ENCODE peak calls at places on chromosomes 1 and 21, in eight cellular contexts. One of them, this sample, is unnamed.

GRCh38 chr1:171313835-171314320 is at the start of gene FMO4:
- DNase-seq in effector memory CD4-positive, alpha-beta T cell: peak
- DNase-seq in tibial nerve: peak
- DNase-seq in sigmoid colon: peak
- DNase-seq in colonic mucosa: peak
- DNase-seq in stomach: peak
- DNase-seq in GM23248: peak
- DNase-seq in SK-N-SH: peak
- DNase-seq in this sample: peak

GRCh38 chr1:151011154-151011850 is 3.1 kb downstream of the PRUNE1 start:
- DNase-seq in tibial nerve: no peak
- DNase-seq in sigmoid colon: no peak
- DNase-seq in effector memory CD4-positive, alpha-beta T cell: no peak
- DNase-seq in GM23248: peak
- DNase-seq in SK-N-SH: no peak
- DNase-seq in stomach: no peak
- DNase-seq in colonic mucosa: no peak
- DNase-seq in this sample: no peak

GRCh38 chr1:150408800-150409199 is 44.9 kb downstream of the RPRD2 start:
- DNase-seq in stomach: no peak
- DNase-seq in GM23248: no peak
- DNase-seq in tibial nerve: no peak
- DNase-seq in effector memory CD4-positive, alpha-beta T cell: no peak
- DNase-seq in colonic mucosa: no peak
- DNase-seq in sigmoid colon: no peak
- DNase-seq in SK-N-SH: no peak
- DNase-seq in this sample: no peak

GRCh38 chr1:157932082-157932481 is 61.4 kb upstream of the KIRREL1 start:
- DNase-seq in GM23248: peak
- DNase-seq in stomach: no peak
- DNase-seq in colonic mucosa: no peak
- DNase-seq in SK-N-SH: no peak
- DNase-seq in effector memory CD4-positive, alpha-beta T cell: no peak
- DNase-seq in sigmoid colon: no peak
- DNase-seq in tibial nerve: no peak
- DNase-seq in this sample: no peak

GRCh38 chr1:998905-999796 is 746 bp downstream of the HES4 start:
- DNase-seq in SK-N-SH: peak
- DNase-seq in sigmoid colon: peak
- DNase-seq in tibial nerve: no peak
- DNase-seq in colonic mucosa: peak
- DNase-seq in GM23248: peak
- DNase-seq in stomach: no peak
- DNase-seq in effector memory CD4-positive, alpha-beta T cell: peak
- DNase-seq in this sample: peak

GRCh38 chr21:45392206-45392971 is 12.6 kb upstream of the COL18A1 start:
- DNase-seq in effector memory CD4-positive, alpha-beta T cell: no peak
- DNase-seq in tibial nerve: no peak
- DNase-seq in SK-N-SH: no peak
- DNase-seq in stomach: no peak
- DNase-seq in colonic mucosa: no peak
- DNase-seq in sigmoid colon: peak
- DNase-seq in GM23248: no peak
- DNase-seq in this sample: no peak

GRCh38 chr1:62800825-62801306 is 16.9 kb downstream of the ATG4C start:
- DNase-seq in SK-N-SH: no peak
- DNase-seq in tibial nerve: no peak
- DNase-seq in stomach: no peak
- DNase-seq in colonic mucosa: no peak
- DNase-seq in GM23248: peak
- DNase-seq in sigmoid colon: no peak
- DNase-seq in effector memory CD4-positive, alpha-beta T cell: no peak
- DNase-seq in this sample: no peak

GRCh38 chr1:240122639-240123604 is 31.2 kb downstream of the FMN2 start:
- DNase-seq in colonic mucosa: peak
- DNase-seq in GM23248: no peak
- DNase-seq in SK-N-SH: no peak
- DNase-seq in tibial nerve: no peak
- DNase-seq in stomach: no peak
- DNase-seq in sigmoid colon: no peak
- DNase-seq in effector memory CD4-positive, alpha-beta T cell: no peak
- DNase-seq in this sample: no peak

GRCh38 chr1:119298687-119299086 is 69.9 kb upstream of the HAO2 start:
- DNase-seq in stomach: no peak
- DNase-seq in effector memory CD4-positive, alpha-beta T cell: no peak
- DNase-seq in GM23248: no peak
- DNase-seq in tibial nerve: no peak
- DNase-seq in sigmoid colon: no peak
- DNase-seq in SK-N-SH: no peak
- DNase-seq in colonic mucosa: no peak
- DNase-seq in this sample: no peak

GRCh38 chr1:222887127-222887461 is 72.3 kb downstream of the DISP1 start:
- DNase-seq in stomach: no peak
- DNase-seq in effector memory CD4-positive, alpha-beta T cell: no peak
- DNase-seq in colonic mucosa: no peak
- DNase-seq in tibial nerve: no peak
- DNase-seq in GM23248: no peak
- DNase-seq in SK-N-SH: no peak
- DNase-seq in sigmoid colon: no peak
- DNase-seq in this sample: no peak

GRCh38 chr1:154327466-154328317 is 2.4 kb downstream of the ATP8B2 start:
- DNase-seq in effector memory CD4-positive, alpha-beta T cell: peak
- DNase-seq in sigmoid colon: no peak
- DNase-seq in stomach: peak
- DNase-seq in colonic mucosa: peak
- DNase-seq in GM23248: no peak
- DNase-seq in SK-N-SH: no peak
- DNase-seq in tibial nerve: no peak
- DNase-seq in this sample: no peak

GRCh38 chr1:43251024-43251423 is 18.8 kb upstream of the TMEM125 start:
- DNase-seq in sigmoid colon: no peak
- DNase-seq in GM23248: no peak
- DNase-seq in effector memory CD4-positive, alpha-beta T cell: no peak
- DNase-seq in SK-N-SH: no peak
- DNase-seq in stomach: no peak
- DNase-seq in tibial nerve: no peak
- DNase-seq in colonic mucosa: no peak
- DNase-seq in this sample: no peak

GRCh38 chr1:6918286-6918907 is 133.1 kb downstream of the CAMTA1 start:
- DNase-seq in SK-N-SH: no peak
- DNase-seq in tibial nerve: no peak
- DNase-seq in effector memory CD4-positive, alpha-beta T cell: no peak
- DNase-seq in sigmoid colon: no peak
- DNase-seq in stomach: no peak
- DNase-seq in colonic mucosa: no peak
- DNase-seq in GM23248: peak
- DNase-seq in this sample: no peak

GRCh38 chr1:115838805-115839705 is 1.9 kb downstream of the NHLH2 start:
- DNase-seq in tibial nerve: no peak
- DNase-seq in effector memory CD4-positive, alpha-beta T cell: no peak
- DNase-seq in GM23248: peak
- DNase-seq in sigmoid colon: no peak
- DNase-seq in SK-N-SH: peak
- DNase-seq in colonic mucosa: peak
- DNase-seq in stomach: peak
- DNase-seq in this sample: peak

GRCh38 chr1:115840615-115841460 is at the start of gene NHLH2:
- DNase-seq in tibial nerve: no peak
- DNase-seq in SK-N-SH: peak
- DNase-seq in stomach: no peak
- DNase-seq in sigmoid colon: no peak
- DNase-seq in GM23248: no peak
- DNase-seq in colonic mucosa: no peak
- DNase-seq in effector memory CD4-positive, alpha-beta T cell: no peak
- DNase-seq in this sample: no peak

GRCh38 chr1:115837762-115838421 is 3.0 kb downstream of the NHLH2 start:
- DNase-seq in colonic mucosa: no peak
- DNase-seq in SK-N-SH: no peak
- DNase-seq in stomach: no peak
- DNase-seq in GM23248: peak
- DNase-seq in effector memory CD4-positive, alpha-beta T cell: no peak
- DNase-seq in sigmoid colon: no peak
- DNase-seq in tibial nerve: no peak
- DNase-seq in this sample: peak

GRCh38 chr1:115838426-115838804 is 2.5 kb downstream of the NHLH2 start:
- DNase-seq in effector memory CD4-positive, alpha-beta T cell: no peak
- DNase-seq in stomach: no peak
- DNase-seq in colonic mucosa: no peak
- DNase-seq in SK-N-SH: peak
- DNase-seq in GM23248: no peak
- DNase-seq in sigmoid colon: no peak
- DNase-seq in tibial nerve: no peak
- DNase-seq in this sample: no peak

DNA sequence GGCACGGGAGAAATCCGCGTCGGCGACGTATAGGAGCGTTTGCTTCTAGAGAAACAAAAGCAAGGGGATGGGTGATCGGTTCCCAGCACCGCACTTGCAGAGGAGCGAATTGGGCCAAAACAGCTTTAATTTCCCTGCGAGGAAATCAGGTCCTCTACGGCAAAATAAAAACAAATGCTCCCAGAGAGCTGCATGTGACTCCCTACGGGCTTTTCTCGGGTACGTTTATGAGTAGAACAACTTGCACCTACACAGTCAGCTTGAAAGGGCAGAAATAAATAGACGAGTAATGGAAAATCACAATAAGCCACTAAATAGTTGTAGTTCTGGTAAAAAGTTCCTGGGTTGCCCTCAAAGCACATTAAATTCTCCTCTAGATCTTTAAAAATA is 1.2 kb downstream of the NHLH2 start:
- DNase-seq in GM23248: peak
- DNase-seq in SK-N-SH: no peak
- DNase-seq in colonic mucosa: no peak
- DNase-seq in effector memory CD4-positive, alpha-beta T cell: no peak
- DNase-seq in tibial nerve: no peak
- DNase-seq in sigmoid colon: no peak
- DNase-seq in stomach: no peak
- DNase-seq in this sample: no peak
- H3K4me3 ChIP-seq in GM23248: peak
- H3K4me3 ChIP-seq in SK-N-SH: peak
- H3K4me3 ChIP-seq in colonic mucosa: peak
- H3K4me3 ChIP-seq in effector memory CD4-positive, alpha-beta T cell: no peak
- H3K4me3 ChIP-seq in tibial nerve: peak
- H3K4me3 ChIP-seq in sigmoid colon: peak
- H3K4me3 ChIP-seq in stomach: peak
- H3K4me3 ChIP-seq in this sample: peak

GRCh38 chr1:31214316-31215082 is 25.2 kb downstream of the NKAIN1 start:
- DNase-seq in sigmoid colon: no peak
- DNase-seq in SK-N-SH: no peak
- DNase-seq in GM23248: no peak
- DNase-seq in colonic mucosa: no peak
- DNase-seq in stomach: no peak
- DNase-seq in tibial nerve: no peak
- DNase-seq in effector memory CD4-positive, alpha-beta T cell: no peak
- DNase-seq in this sample: no peak

GRCh38 chr1:31216016-31216415 is 23.7 kb downstream of the NKAIN1 start:
- DNase-seq in sigmoid colon: no peak
- DNase-seq in stomach: peak
- DNase-seq in tibial nerve: peak
- DNase-seq in SK-N-SH: peak
- DNase-seq in effector memory CD4-positive, alpha-beta T cell: no peak
- DNase-seq in colonic mucosa: peak
- DNase-seq in GM23248: peak
- DNase-seq in this sample: peak

GRCh38 chr1:31218705-31219104 is 21.0 kb downstream of the NKAIN1 start:
- DNase-seq in effector memory CD4-positive, alpha-beta T cell: no peak
- DNase-seq in SK-N-SH: peak
- DNase-seq in sigmoid colon: no peak
- DNase-seq in GM23248: no peak
- DNase-seq in tibial nerve: no peak
- DNase-seq in colonic mucosa: no peak
- DNase-seq in stomach: no peak
- DNase-seq in this sample: peak

GRCh38 chr1:31219489-31219888 is 20.2 kb downstream of the NKAIN1 start:
- DNase-seq in SK-N-SH: no peak
- DNase-seq in effector memory CD4-positive, alpha-beta T cell: no peak
- DNase-seq in stomach: no peak
- DNase-seq in tibial nerve: no peak
- DNase-seq in GM23248: no peak
- DNase-seq in colonic mucosa: no peak
- DNase-seq in sigmoid colon: no peak
- DNase-seq in this sample: no peak

GRCh38 chr1:31215083-31215570 is 24.6 kb downstream of the NKAIN1 start:
- DNase-seq in effector memory CD4-positive, alpha-beta T cell: no peak
- DNase-seq in sigmoid colon: no peak
- DNase-seq in colonic mucosa: no peak
- DNase-seq in SK-N-SH: peak
- DNase-seq in tibial nerve: no peak
- DNase-seq in GM23248: peak
- DNase-seq in stomach: no peak
- DNase-seq in this sample: no peak
- H3K4me3 ChIP-seq in effector memory CD4-positive, alpha-beta T cell: no peak
- H3K4me3 ChIP-seq in sigmoid colon: no peak
- H3K4me3 ChIP-seq in colonic mucosa: no peak
- H3K4me3 ChIP-seq in SK-N-SH: no peak
- H3K4me3 ChIP-seq in tibial nerve: no peak
- H3K4me3 ChIP-seq in GM23248: no peak
- H3K4me3 ChIP-seq in stomach: no peak
- H3K4me3 ChIP-seq in this sample: no peak

GRCh38 chr1:90854559-90854958 is 137.5 kb upstream of the BARHL2 start:
- DNase-seq in tibial nerve: no peak
- DNase-seq in colonic mucosa: no peak
- DNase-seq in sigmoid colon: no peak
- DNase-seq in effector memory CD4-positive, alpha-beta T cell: no peak
- DNase-seq in stomach: no peak
- DNase-seq in SK-N-SH: no peak
- DNase-seq in GM23248: no peak
- DNase-seq in this sample: no peak
- H3K4me3 ChIP-seq in tibial nerve: no peak
- H3K4me3 ChIP-seq in colonic mucosa: no peak
- H3K4me3 ChIP-seq in sigmoid colon: no peak
- H3K4me3 ChIP-seq in effector memory CD4-positive, alpha-beta T cell: no peak
- H3K4me3 ChIP-seq in stomach: no peak
- H3K4me3 ChIP-seq in SK-N-SH: no peak
- H3K4me3 ChIP-seq in GM23248: no peak
- H3K4me3 ChIP-seq in this sample: no peak

DNA sequence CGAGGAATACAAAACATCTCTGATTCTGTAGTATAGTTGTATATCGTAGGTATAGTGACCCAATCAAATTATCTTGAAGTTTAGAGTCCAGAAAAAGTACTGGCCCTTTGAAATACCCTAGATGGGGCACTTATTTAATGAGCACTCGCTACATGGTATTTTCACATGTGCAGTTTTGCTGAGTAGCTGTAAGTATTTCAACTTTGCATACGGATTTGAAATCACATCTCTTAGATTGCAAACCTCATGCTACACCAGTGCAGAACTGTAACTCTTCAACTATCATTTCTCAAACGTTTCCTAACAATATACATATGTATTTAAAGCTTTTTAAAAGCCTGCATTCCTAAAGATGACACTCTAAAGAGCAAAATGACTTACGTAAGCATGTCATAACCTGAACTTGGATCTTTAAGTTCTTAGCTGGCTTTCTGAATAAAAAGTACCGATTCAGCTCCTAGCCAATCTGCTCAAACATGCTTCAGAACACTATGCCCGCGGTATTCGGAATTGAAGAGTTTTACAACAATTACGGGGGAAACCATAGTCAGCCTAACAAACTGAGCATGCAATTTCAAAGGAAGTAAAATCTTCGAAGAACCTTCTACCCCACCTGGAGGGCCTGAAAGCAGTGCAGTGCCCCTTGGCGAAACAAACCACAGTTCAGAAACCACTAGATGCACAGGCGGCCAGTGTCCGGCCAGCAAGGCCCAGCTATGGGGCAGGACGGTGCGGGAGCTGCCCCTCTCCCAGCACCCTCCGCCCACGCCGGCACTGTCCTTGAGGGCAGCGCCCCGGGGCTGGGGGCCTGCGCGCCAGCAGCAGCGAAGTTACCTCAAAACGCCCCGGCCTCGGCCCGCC is 878 bp downstream of the FH start:
- DNase-seq in SK-N-SH: no peak
- DNase-seq in colonic mucosa: peak
- DNase-seq in tibial nerve: no peak
- DNase-seq in stomach: no peak
- DNase-seq in GM23248: peak
- DNase-seq in sigmoid colon: no peak
- DNase-seq in effector memory CD4-positive, alpha-beta T cell: peak
- DNase-seq in this sample: peak
- H3K4me3 ChIP-seq in SK-N-SH: peak
- H3K4me3 ChIP-seq in colonic mucosa: peak
- H3K4me3 ChIP-seq in tibial nerve: peak
- H3K4me3 ChIP-seq in stomach: peak
- H3K4me3 ChIP-seq in GM23248: peak
- H3K4me3 ChIP-seq in sigmoid colon: peak
- H3K4me3 ChIP-seq in effector memory CD4-positive, alpha-beta T cell: peak
- H3K4me3 ChIP-seq in this sample: peak